ENCODE peak calls at places on chromosome 9, in four cellular contexts. One of them, this sample, is unnamed.

GRCh38 chr9:78187763-78188495 is 47.9 kb upstream of the CEP78 start:
- DNase-seq in stomach: no peak
- DNase-seq in psoas muscle: no peak
- DNase-seq in aorta: peak
- DNase-seq in this sample: no peak

GRCh38 chr9:104899759-104900247 is 28.2 kb downstream of the ABCA1 start:
- DNase-seq in stomach: no peak
- DNase-seq in aorta: no peak
- DNase-seq in psoas muscle: no peak
- DNase-seq in this sample: no peak

GRCh38 chr9:16406536-16407225 is 463.8 kb downstream of the BNC2 start:
- DNase-seq in psoas muscle: no peak
- DNase-seq in aorta: no peak
- DNase-seq in stomach: no peak
- DNase-seq in this sample: no peak

GRCh38 chr9:20316372-20316771 is 305.9 kb downstream of the MLLT3 start:
- DNase-seq in aorta: no peak
- DNase-seq in stomach: no peak
- DNase-seq in psoas muscle: no peak
- DNase-seq in this sample: no peak

GRCh38 chr9:38062106-38062497 is 6.9 kb downstream of the SHB start:
- DNase-seq in psoas muscle: no peak
- DNase-seq in aorta: no peak
- DNase-seq in stomach: no peak
- DNase-seq in this sample: no peak

GRCh38 chr9:5620494-5620893 is 8.4 kb upstream of the RIC1 start:
- DNase-seq in aorta: no peak
- DNase-seq in stomach: no peak
- DNase-seq in psoas muscle: no peak
- DNase-seq in this sample: no peak

GRCh38 chr9:121640076-121640475 is 11.4 kb upstream of the DAB2IP start:
- DNase-seq in stomach: peak
- DNase-seq in psoas muscle: peak
- DNase-seq in aorta: peak
- DNase-seq in this sample: peak

GRCh38 chr9:124110307-124110915 is 98.8 kb downstream of the LHX2 start:
- DNase-seq in aorta: peak
- DNase-seq in psoas muscle: peak
- DNase-seq in stomach: peak
- DNase-seq in this sample: peak

GRCh38 chr9:13268469-13268868 is 11.0 kb downstream of the MPDZ start:
- DNase-seq in stomach: no peak
- DNase-seq in psoas muscle: no peak
- DNase-seq in aorta: no peak
- DNase-seq in this sample: no peak

GRCh38 chr9:69971643-69972449 is 71.8 kb upstream of the MAMDC2 start:
- DNase-seq in stomach: peak
- DNase-seq in psoas muscle: peak
- DNase-seq in aorta: peak
- DNase-seq in this sample: peak

GRCh38 chr9:115939065-115939765 is 214.4 kb upstream of the PAPPA start:
- DNase-seq in stomach: no peak
- DNase-seq in psoas muscle: no peak
- DNase-seq in aorta: no peak
- DNase-seq in this sample: no peak

GRCh38 chr9:113274474-113275146 is 762 bp downstream of the CDC26 start:
- DNase-seq in psoas muscle: no peak
- DNase-seq in stomach: no peak
- DNase-seq in aorta: no peak
- DNase-seq in this sample: peak

GRCh38 chr9:3467593-3468219 is 58.1 kb downstream of the RFX3 start:
- DNase-seq in psoas muscle: peak
- DNase-seq in aorta: peak
- DNase-seq in stomach: peak
- DNase-seq in this sample: peak

GRCh38 chr9:114126247-114127060 is 27.4 kb upstream of the KIF12 start:
- DNase-seq in stomach: no peak
- DNase-seq in aorta: no peak
- DNase-seq in psoas muscle: no peak
- DNase-seq in this sample: no peak

GRCh38 chr9:134966697-134967546 is 49.2 kb upstream of the FCN1 start:
- DNase-seq in stomach: no peak
- DNase-seq in psoas muscle: no peak
- DNase-seq in aorta: no peak
- DNase-seq in this sample: no peak

GRCh38 chr9:120242397-120242796 is 337.6 kb downstream of the CDK5RAP2 start:
- DNase-seq in aorta: no peak
- DNase-seq in stomach: no peak
- DNase-seq in psoas muscle: no peak
- DNase-seq in this sample: no peak

GRCh38 chr9:130147215-130147614 is 25.0 kb upstream of the NCS1 start:
- DNase-seq in stomach: no peak
- DNase-seq in psoas muscle: no peak
- DNase-seq in aorta: no peak
- DNase-seq in this sample: no peak

GRCh38 chr9:33437235-33437634 is 10.2 kb downstream of the AQP3 start:
- DNase-seq in aorta: no peak
- DNase-seq in stomach: no peak
- DNase-seq in psoas muscle: no peak
- DNase-seq in this sample: no peak
- H3K4me3 ChIP-seq in aorta: no peak
- H3K4me3 ChIP-seq in stomach: no peak
- H3K4me3 ChIP-seq in psoas muscle: no peak
- H3K4me3 ChIP-seq in this sample: no peak

DNA sequence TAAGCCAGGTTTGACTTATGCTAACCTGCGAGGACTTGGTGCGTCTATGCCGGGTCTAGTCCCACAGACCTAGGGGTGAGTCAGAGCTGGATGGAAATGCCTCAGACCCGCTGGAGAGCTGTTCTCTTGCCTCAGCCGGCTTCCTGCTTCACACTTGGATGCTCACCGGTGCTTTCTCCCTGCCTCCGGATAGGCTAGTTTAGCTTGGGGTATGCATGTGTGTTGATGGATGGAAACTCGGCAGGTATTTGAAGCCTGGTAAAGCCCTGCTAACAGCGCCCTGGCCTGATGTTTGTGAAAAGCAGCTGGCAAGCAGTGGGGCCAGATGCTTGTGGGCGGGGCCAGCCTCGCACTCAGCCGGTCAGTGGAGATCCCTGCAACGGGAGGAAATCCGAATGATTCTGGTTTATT is 29.3 kb downstream of the PRRC2B start:
- DNase-seq in stomach: peak
- DNase-seq in aorta: peak
- DNase-seq in psoas muscle: peak
- DNase-seq in this sample: peak
- H3K4me3 ChIP-seq in stomach: peak
- H3K4me3 ChIP-seq in aorta: no peak
- H3K4me3 ChIP-seq in psoas muscle: peak
- H3K4me3 ChIP-seq in this sample: no peak

GRCh38 chr9:33024126-33024965 is 727 bp upstream of the DNAJA1 start:
- DNase-seq in psoas muscle: no peak
- DNase-seq in aorta: no peak
- DNase-seq in stomach: no peak
- DNase-seq in this sample: no peak

GRCh38 chr9:33019797-33020196 is 5.3 kb upstream of the DNAJA1 start:
- DNase-seq in stomach: no peak
- DNase-seq in psoas muscle: no peak
- DNase-seq in aorta: no peak
- DNase-seq in this sample: no peak

GRCh38 chr9:33023661-33024060 is 1.4 kb upstream of the DNAJA1 start:
- DNase-seq in psoas muscle: no peak
- DNase-seq in aorta: no peak
- DNase-seq in stomach: no peak
- DNase-seq in this sample: no peak

GRCh38 chr9:33022755-33023154 is 2.3 kb upstream of the DNAJA1 start:
- DNase-seq in stomach: no peak
- DNase-seq in aorta: no peak
- DNase-seq in psoas muscle: no peak
- DNase-seq in this sample: no peak

DNA sequence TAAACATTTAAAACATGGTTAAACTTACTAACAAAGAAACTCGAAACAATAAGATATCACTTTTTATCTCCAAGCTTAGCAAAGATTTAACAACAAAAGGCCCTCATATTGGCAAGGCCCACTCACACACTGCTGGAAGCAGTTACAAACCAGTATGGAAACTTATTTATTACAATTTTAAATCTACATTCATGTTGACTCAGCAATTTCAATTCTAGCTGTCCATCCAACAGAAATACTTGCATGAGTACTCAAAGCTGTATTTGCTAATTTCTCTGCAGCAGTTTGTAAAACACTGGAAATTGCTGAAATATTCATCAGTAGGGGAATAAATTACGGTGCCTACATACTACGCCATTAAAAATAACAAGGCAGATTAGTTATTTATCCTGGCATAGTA is 2.8 kb upstream of the DNAJA1 start:
- DNase-seq in psoas muscle: no peak
- DNase-seq in aorta: no peak
- DNase-seq in stomach: no peak
- DNase-seq in this sample: no peak
- H3K4me3 ChIP-seq in psoas muscle: no peak
- H3K4me3 ChIP-seq in aorta: no peak
- H3K4me3 ChIP-seq in stomach: no peak
- H3K4me3 ChIP-seq in this sample: no peak

DNA sequence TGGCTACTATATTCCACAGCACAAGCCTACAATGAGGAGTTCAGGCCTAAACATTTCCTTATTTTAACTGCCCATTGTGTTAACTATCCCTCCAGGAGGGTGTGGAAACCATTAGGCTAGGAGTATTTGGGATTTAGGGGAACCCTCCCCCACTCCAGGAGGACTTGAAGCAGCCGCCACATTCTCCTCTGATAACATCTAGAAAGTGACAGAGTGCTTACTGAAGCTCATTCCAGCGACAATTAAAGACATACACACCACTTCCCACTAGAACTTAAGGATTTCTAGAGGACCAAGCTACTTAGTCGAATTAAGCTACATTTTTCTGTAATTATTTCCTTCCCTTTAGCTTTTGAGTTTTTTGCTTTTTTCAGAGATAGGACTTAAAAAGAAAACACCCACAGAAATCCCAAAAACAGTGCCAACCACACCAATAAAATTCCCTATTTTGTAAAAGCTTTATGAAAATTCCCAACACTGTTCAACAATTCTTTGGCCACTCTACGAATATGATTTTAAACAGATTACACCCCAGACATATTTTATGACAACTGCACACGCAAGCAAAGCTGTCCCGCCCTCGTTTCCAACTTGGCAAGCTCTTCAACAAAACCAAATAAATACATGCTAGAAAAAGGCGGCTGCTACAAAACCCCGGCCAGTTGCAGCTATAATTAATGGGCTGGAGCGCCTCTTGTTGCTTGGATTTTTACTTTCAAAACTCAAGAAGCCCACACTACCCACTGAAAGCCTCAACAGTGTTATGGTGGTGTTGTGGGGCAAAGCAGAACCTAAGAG is 4.6 kb downstream of the ROR2 start:
- DNase-seq in psoas muscle: no peak
- DNase-seq in stomach: peak
- DNase-seq in aorta: no peak
- DNase-seq in this sample: no peak
- H3K4me3 ChIP-seq in psoas muscle: no peak
- H3K4me3 ChIP-seq in stomach: peak
- H3K4me3 ChIP-seq in aorta: no peak
- H3K4me3 ChIP-seq in this sample: no peak

GRCh38 chr9:35158501-35159280 is 3.1 kb upstream of the UNC13B start:
- DNase-seq in stomach: no peak
- DNase-seq in psoas muscle: no peak
- DNase-seq in aorta: no peak
- DNase-seq in this sample: no peak
- H3K4me3 ChIP-seq in stomach: no peak
- H3K4me3 ChIP-seq in psoas muscle: no peak
- H3K4me3 ChIP-seq in aorta: no peak
- H3K4me3 ChIP-seq in this sample: no peak

This sample was measured in heart right ventricle.